ENCODE peak calls at places on chromosomes 7 and 10, in five cellular contexts. One of them, this sample, is unnamed.

GRCh38 chr7:28458732-28459131 is 46.4 kb downstream of the CREB5 start:
- DNase-seq in globus pallidus: no peak
- DNase-seq in NCI-H1694 treated with DMSO at 0.1 percent for 48 hours: no peak
- DNase-seq in AG09309: no peak
- DNase-seq in WTC11: no peak
- DNase-seq in this sample: no peak

GRCh38 chr10:78894841-78895195 is 173.9 kb upstream of the ZMIZ1 start:
- DNase-seq in AG09309: no peak
- DNase-seq in WTC11: no peak
- DNase-seq in globus pallidus: no peak
- DNase-seq in NCI-H1694 treated with DMSO at 0.1 percent for 48 hours: no peak
- DNase-seq in this sample: no peak

GRCh38 chr10:14481014-14481413 is 150.3 kb upstream of the FRMD4A start:
- DNase-seq in AG09309: no peak
- DNase-seq in globus pallidus: peak
- DNase-seq in NCI-H1694 treated with DMSO at 0.1 percent for 48 hours: no peak
- DNase-seq in WTC11: no peak
- DNase-seq in this sample: no peak

GRCh38 chr10:43128958-43129706 is 9.1 kb upstream of the CSGALNACT2 start:
- DNase-seq in AG09309: peak
- DNase-seq in NCI-H1694 treated with DMSO at 0.1 percent for 48 hours: no peak
- DNase-seq in globus pallidus: no peak
- DNase-seq in WTC11: no peak
- DNase-seq in this sample: no peak

GRCh38 chr10:122962405-122962804 is 8.4 kb upstream of the C10orf88 start:
- DNase-seq in globus pallidus: no peak
- DNase-seq in AG09309: no peak
- DNase-seq in NCI-H1694 treated with DMSO at 0.1 percent for 48 hours: no peak
- DNase-seq in WTC11: no peak
- DNase-seq in this sample: no peak

GRCh38 chr10:112793197-112793921 is 156.7 kb upstream of the TCF7L2 start:
- DNase-seq in NCI-H1694 treated with DMSO at 0.1 percent for 48 hours: peak
- DNase-seq in WTC11: no peak
- DNase-seq in globus pallidus: no peak
- DNase-seq in AG09309: no peak
- DNase-seq in this sample: no peak

GRCh38 chr7:44801890-44802289 is 5.4 kb downstream of the PPIA start:
- DNase-seq in WTC11: no peak
- DNase-seq in AG09309: no peak
- DNase-seq in NCI-H1694 treated with DMSO at 0.1 percent for 48 hours: no peak
- DNase-seq in globus pallidus: no peak
- DNase-seq in this sample: no peak

GRCh38 chr7:43522406-43523156 is 60.3 kb upstream of the STK17A start:
- DNase-seq in NCI-H1694 treated with DMSO at 0.1 percent for 48 hours: no peak
- DNase-seq in globus pallidus: no peak
- DNase-seq in AG09309: peak
- DNase-seq in WTC11: no peak
- DNase-seq in this sample: no peak

GRCh38 chr7:99203092-99203491 is 4.8 kb downstream of the KPNA7 start:
- DNase-seq in NCI-H1694 treated with DMSO at 0.1 percent for 48 hours: no peak
- DNase-seq in AG09309: no peak
- DNase-seq in WTC11: no peak
- DNase-seq in globus pallidus: no peak
- DNase-seq in this sample: no peak

GRCh38 chr10:79137826-79138225 is 69.1 kb downstream of the ZMIZ1 start:
- DNase-seq in AG09309: no peak
- DNase-seq in NCI-H1694 treated with DMSO at 0.1 percent for 48 hours: no peak
- DNase-seq in globus pallidus: no peak
- DNase-seq in WTC11: no peak
- DNase-seq in this sample: peak

GRCh38 chr10:126904807-126905686 is at the start of gene DOCK1:
- DNase-seq in AG09309: no peak
- DNase-seq in globus pallidus: no peak
- DNase-seq in NCI-H1694 treated with DMSO at 0.1 percent for 48 hours: no peak
- DNase-seq in WTC11: peak
- DNase-seq in this sample: no peak

GRCh38 chr7:84055904-84056615 is 138.5 kb downstream of the SEMA3A start:
- DNase-seq in WTC11: no peak
- DNase-seq in AG09309: no peak
- DNase-seq in globus pallidus: no peak
- DNase-seq in NCI-H1694 treated with DMSO at 0.1 percent for 48 hours: no peak
- DNase-seq in this sample: no peak

GRCh38 chr10:122263971-122264370 is 7.1 kb upstream of the BTBD16 start:
- DNase-seq in globus pallidus: no peak
- DNase-seq in AG09309: peak
- DNase-seq in NCI-H1694 treated with DMSO at 0.1 percent for 48 hours: no peak
- DNase-seq in WTC11: no peak
- DNase-seq in this sample: no peak

GRCh38 chr10:84138478-84139125 is 707 bp upstream of the GHITM start:
- DNase-seq in globus pallidus: no peak
- DNase-seq in NCI-H1694 treated with DMSO at 0.1 percent for 48 hours: no peak
- DNase-seq in AG09309: no peak
- DNase-seq in WTC11: no peak
- DNase-seq in this sample: peak

GRCh38 chr7:40763319-40764287 is 628.8 kb downstream of the SUGCT start:
- DNase-seq in NCI-H1694 treated with DMSO at 0.1 percent for 48 hours: peak
- DNase-seq in AG09309: peak
- DNase-seq in WTC11: no peak
- DNase-seq in globus pallidus: peak
- DNase-seq in this sample: no peak

This sample was measured in CD4-positive, alpha-beta memory T cell.